ENCODE peak calls at places on chromosomes 13 and 19, in eight cellular contexts. One of them, this sample, is unnamed.

GRCh38 chr13:29597246-29597645 is 1.8 kb upstream of the SLC7A1 start:
- DNase-seq in fibroblast of lung: no peak
- DNase-seq in neural crest cell: no peak
- DNase-seq in mesothelial cell of epicardium: no peak
- DNase-seq in fibroblast of the aortic adventitia: no peak
- DNase-seq in PC-9: no peak
- DNase-seq in cardiac muscle cell: no peak
- DNase-seq in GM10248: no peak
- DNase-seq in this sample: no peak

GRCh38 chr19:23980805-23981204 is 66.1 kb downstream of the ZNF726 start:
- DNase-seq in neural crest cell: no peak
- DNase-seq in PC-9: no peak
- DNase-seq in fibroblast of lung: no peak
- DNase-seq in mesothelial cell of epicardium: no peak
- DNase-seq in GM10248: no peak
- DNase-seq in fibroblast of the aortic adventitia: no peak
- DNase-seq in cardiac muscle cell: no peak
- DNase-seq in this sample: no peak

GRCh38 chr13:50357136-50357535 is 341.9 kb downstream of the KCNRG start:
- DNase-seq in fibroblast of lung: no peak
- DNase-seq in GM10248: no peak
- DNase-seq in neural crest cell: no peak
- DNase-seq in PC-9: no peak
- DNase-seq in mesothelial cell of epicardium: no peak
- DNase-seq in fibroblast of the aortic adventitia: no peak
- DNase-seq in cardiac muscle cell: no peak
- DNase-seq in this sample: no peak

GRCh38 chr19:51811344-51811743 is 16.4 kb downstream of the FPR3 start:
- DNase-seq in mesothelial cell of epicardium: no peak
- DNase-seq in PC-9: no peak
- DNase-seq in fibroblast of lung: no peak
- DNase-seq in fibroblast of the aortic adventitia: no peak
- DNase-seq in neural crest cell: no peak
- DNase-seq in GM10248: no peak
- DNase-seq in cardiac muscle cell: no peak
- DNase-seq in this sample: no peak

GRCh38 chr19:1063909-1064660 is 2.9 kb upstream of the ARHGAP45 start:
- DNase-seq in GM10248: no peak
- DNase-seq in mesothelial cell of epicardium: no peak
- DNase-seq in cardiac muscle cell: no peak
- DNase-seq in neural crest cell: no peak
- DNase-seq in fibroblast of lung: no peak
- DNase-seq in PC-9: no peak
- DNase-seq in fibroblast of the aortic adventitia: no peak
- DNase-seq in this sample: no peak

GRCh38 chr19:43618921-43619261 is 538 bp downstream of the ZNF428 start:
- DNase-seq in mesothelial cell of epicardium: no peak
- DNase-seq in GM10248: peak
- DNase-seq in cardiac muscle cell: peak
- DNase-seq in PC-9: no peak
- DNase-seq in fibroblast of the aortic adventitia: peak
- DNase-seq in neural crest cell: peak
- DNase-seq in fibroblast of lung: no peak
- DNase-seq in this sample: peak

GRCh38 chr19:6536138-6536671 is 5.4 kb downstream of the TNFSF9 start:
- DNase-seq in fibroblast of the aortic adventitia: peak
- DNase-seq in cardiac muscle cell: peak
- DNase-seq in fibroblast of lung: no peak
- DNase-seq in PC-9: no peak
- DNase-seq in neural crest cell: no peak
- DNase-seq in GM10248: peak
- DNase-seq in mesothelial cell of epicardium: no peak
- DNase-seq in this sample: peak

GRCh38 chr13:38577048-38577447 is 109.8 kb upstream of the FREM2 start:
- DNase-seq in fibroblast of the aortic adventitia: peak
- DNase-seq in cardiac muscle cell: peak
- DNase-seq in neural crest cell: no peak
- DNase-seq in GM10248: no peak
- DNase-seq in fibroblast of lung: peak
- DNase-seq in mesothelial cell of epicardium: no peak
- DNase-seq in PC-9: no peak
- DNase-seq in this sample: no peak

GRCh38 chr19:46610851-46611770 is 10.0 kb downstream of the CALM3 start:
- DNase-seq in PC-9: no peak
- DNase-seq in mesothelial cell of epicardium: no peak
- DNase-seq in fibroblast of the aortic adventitia: peak
- DNase-seq in cardiac muscle cell: peak
- DNase-seq in GM10248: peak
- DNase-seq in neural crest cell: no peak
- DNase-seq in fibroblast of lung: peak
- DNase-seq in this sample: peak

GRCh38 chr19:11091343-11092153 is 2.3 kb downstream of the LDLR start:
- DNase-seq in GM10248: no peak
- DNase-seq in neural crest cell: no peak
- DNase-seq in PC-9: peak
- DNase-seq in fibroblast of lung: peak
- DNase-seq in fibroblast of the aortic adventitia: peak
- DNase-seq in cardiac muscle cell: peak
- DNase-seq in mesothelial cell of epicardium: peak
- DNase-seq in this sample: peak

GRCh38 chr19:51803965-51804364 is 9.0 kb downstream of the FPR3 start:
- DNase-seq in mesothelial cell of epicardium: no peak
- DNase-seq in fibroblast of lung: no peak
- DNase-seq in neural crest cell: no peak
- DNase-seq in GM10248: no peak
- DNase-seq in PC-9: no peak
- DNase-seq in cardiac muscle cell: peak
- DNase-seq in fibroblast of the aortic adventitia: no peak
- DNase-seq in this sample: no peak

GRCh38 chr13:40568672-40569350 is 97.6 kb downstream of the FOXO1 start:
- DNase-seq in cardiac muscle cell: peak
- DNase-seq in PC-9: no peak
- DNase-seq in GM10248: no peak
- DNase-seq in fibroblast of the aortic adventitia: peak
- DNase-seq in mesothelial cell of epicardium: no peak
- DNase-seq in neural crest cell: no peak
- DNase-seq in fibroblast of lung: no peak
- DNase-seq in this sample: no peak

GRCh38 chr13:30156270-30156669 is 151.1 kb downstream of the KATNAL1 start:
- DNase-seq in PC-9: no peak
- DNase-seq in cardiac muscle cell: no peak
- DNase-seq in GM10248: no peak
- DNase-seq in neural crest cell: no peak
- DNase-seq in fibroblast of lung: no peak
- DNase-seq in mesothelial cell of epicardium: no peak
- DNase-seq in fibroblast of the aortic adventitia: no peak
- DNase-seq in this sample: no peak

DNA sequence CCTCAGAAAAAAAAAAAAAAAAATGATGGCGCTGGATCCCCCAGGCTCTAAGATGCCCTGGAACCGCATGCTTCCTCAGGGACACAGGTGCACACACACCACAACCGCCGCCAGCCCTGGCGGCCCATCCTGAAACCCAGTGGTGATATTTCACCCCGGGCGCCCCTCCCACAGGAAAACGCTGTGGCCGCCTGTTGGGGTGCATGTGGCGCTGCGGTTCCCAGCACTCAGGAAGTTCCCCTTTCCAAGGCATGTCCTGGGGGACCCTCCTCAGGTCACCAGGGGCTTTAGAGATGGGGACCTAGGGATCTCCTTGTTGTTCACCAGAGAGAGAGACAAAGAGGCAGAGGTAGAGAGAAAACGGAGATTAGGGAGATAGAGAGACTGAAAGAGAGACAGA is 2.5 kb downstream of the ADGRE2 start:
- DNase-seq in cardiac muscle cell: no peak
- DNase-seq in GM10248: peak
- DNase-seq in fibroblast of the aortic adventitia: no peak
- DNase-seq in mesothelial cell of epicardium: no peak
- DNase-seq in neural crest cell: no peak
- DNase-seq in fibroblast of lung: no peak
- DNase-seq in PC-9: no peak
- DNase-seq in this sample: no peak
- TF ChIP-seq CTCF in cardiac muscle cell: peak
- TF ChIP-seq CTCF in GM10248: no peak
- TF ChIP-seq CTCF in fibroblast of the aortic adventitia: no peak
- TF ChIP-seq CTCF in mesothelial cell of epicardium: no peak
- TF ChIP-seq CTCF in neural crest cell: no peak
- TF ChIP-seq CTCF in fibroblast of lung: no peak
- TF ChIP-seq CTCF in PC-9: no peak
- TF ChIP-seq CTCF in this sample: no peak

GRCh38 chr13:112783946-112784500 is 94.2 kb downstream of the ATP11A start:
- DNase-seq in PC-9: no peak
- DNase-seq in fibroblast of the aortic adventitia: no peak
- DNase-seq in cardiac muscle cell: no peak
- DNase-seq in fibroblast of lung: no peak
- DNase-seq in GM10248: no peak
- DNase-seq in neural crest cell: no peak
- DNase-seq in mesothelial cell of epicardium: no peak
- DNase-seq in this sample: no peak

GRCh38 chr13:112781881-112782361 is 92.1 kb downstream of the ATP11A start:
- DNase-seq in fibroblast of lung: peak
- DNase-seq in PC-9: no peak
- DNase-seq in mesothelial cell of epicardium: no peak
- DNase-seq in cardiac muscle cell: no peak
- DNase-seq in fibroblast of the aortic adventitia: peak
- DNase-seq in neural crest cell: no peak
- DNase-seq in GM10248: no peak
- DNase-seq in this sample: no peak

GRCh38 chr13:112782433-112783010 is 92.7 kb downstream of the ATP11A start:
- DNase-seq in neural crest cell: no peak
- DNase-seq in cardiac muscle cell: no peak
- DNase-seq in GM10248: no peak
- DNase-seq in fibroblast of the aortic adventitia: no peak
- DNase-seq in mesothelial cell of epicardium: no peak
- DNase-seq in fibroblast of lung: no peak
- DNase-seq in PC-9: no peak
- DNase-seq in this sample: no peak

GRCh38 chr13:112784811-112785418 is 95.1 kb downstream of the ATP11A start:
- DNase-seq in fibroblast of the aortic adventitia: no peak
- DNase-seq in PC-9: no peak
- DNase-seq in fibroblast of lung: no peak
- DNase-seq in GM10248: no peak
- DNase-seq in cardiac muscle cell: no peak
- DNase-seq in mesothelial cell of epicardium: no peak
- DNase-seq in neural crest cell: no peak
- DNase-seq in this sample: no peak

DNA sequence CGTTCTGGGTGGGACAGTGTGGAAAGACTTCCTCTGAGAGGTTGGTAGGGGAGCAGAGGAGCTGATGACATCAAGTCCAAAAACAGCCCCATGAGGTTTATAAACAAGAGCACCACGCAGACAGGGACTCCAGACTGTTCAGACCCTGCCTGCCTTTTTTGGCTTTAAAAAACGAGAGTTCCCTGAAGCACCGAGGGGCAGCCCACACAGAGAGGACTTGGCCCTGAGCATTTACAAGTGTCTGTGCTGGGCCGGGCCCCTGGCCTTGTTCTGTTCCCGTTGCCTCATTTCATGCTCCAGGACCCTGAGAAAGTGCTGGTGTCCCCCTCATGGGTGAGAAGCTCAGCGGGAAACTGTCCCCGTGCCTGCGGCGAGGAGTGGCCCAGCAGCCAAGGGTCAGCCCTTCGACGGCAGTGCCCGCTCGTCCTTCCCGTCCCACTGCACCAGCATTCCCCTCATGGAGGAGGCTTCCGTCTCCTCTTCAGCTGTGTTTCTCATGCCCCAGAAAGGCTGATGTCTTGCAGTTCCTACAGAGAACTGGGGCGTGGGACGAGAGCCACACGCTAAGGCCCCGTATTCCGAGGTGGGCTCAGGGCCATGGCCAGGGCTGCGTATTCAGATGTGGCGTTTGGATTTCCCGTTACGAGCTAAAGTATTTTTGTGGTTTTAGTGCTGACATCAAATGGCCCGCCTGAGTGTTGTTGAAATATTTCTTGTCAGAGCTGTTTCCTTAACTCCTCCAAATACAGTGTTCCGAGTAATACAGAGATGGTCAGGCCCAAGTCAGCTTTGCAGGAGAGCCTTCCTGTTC is 93.5 kb downstream of the ATP11A start:
- DNase-seq in cardiac muscle cell: peak
- DNase-seq in GM10248: peak
- DNase-seq in PC-9: no peak
- DNase-seq in fibroblast of lung: peak
- DNase-seq in fibroblast of the aortic adventitia: peak
- DNase-seq in mesothelial cell of epicardium: no peak
- DNase-seq in neural crest cell: no peak
- DNase-seq in this sample: no peak
- TF ChIP-seq CTCF in cardiac muscle cell: no peak
- TF ChIP-seq CTCF in GM10248: no peak
- TF ChIP-seq CTCF in PC-9: no peak
- TF ChIP-seq CTCF in fibroblast of lung: no peak
- TF ChIP-seq CTCF in fibroblast of the aortic adventitia: no peak
- TF ChIP-seq CTCF in mesothelial cell of epicardium: no peak
- TF ChIP-seq CTCF in neural crest cell: no peak
- TF ChIP-seq CTCF in this sample: no peak

GRCh38 chr13:27375686-27376326 is 48.6 kb upstream of the GTF3A start:
- DNase-seq in neural crest cell: peak
- DNase-seq in fibroblast of lung: peak
- DNase-seq in GM10248: peak
- DNase-seq in fibroblast of the aortic adventitia: peak
- DNase-seq in cardiac muscle cell: peak
- DNase-seq in mesothelial cell of epicardium: peak
- DNase-seq in PC-9: peak
- DNase-seq in this sample: peak
- TF ChIP-seq CTCF in neural crest cell: peak
- TF ChIP-seq CTCF in fibroblast of lung: peak
- TF ChIP-seq CTCF in GM10248: peak
- TF ChIP-seq CTCF in fibroblast of the aortic adventitia: peak
- TF ChIP-seq CTCF in cardiac muscle cell: peak
- TF ChIP-seq CTCF in mesothelial cell of epicardium: peak
- TF ChIP-seq CTCF in PC-9: peak
- TF ChIP-seq CTCF in this sample: peak

GRCh38 chr19:7867092-7867844 is 6.9 kb downstream of the PRR36 start:
- DNase-seq in fibroblast of the aortic adventitia: no peak
- DNase-seq in PC-9: no peak
- DNase-seq in mesothelial cell of epicardium: no peak
- DNase-seq in neural crest cell: no peak
- DNase-seq in cardiac muscle cell: no peak
- DNase-seq in GM10248: no peak
- DNase-seq in fibroblast of lung: no peak
- DNase-seq in this sample: no peak

GRCh38 chr19:7868326-7868670 is 5.9 kb downstream of the PRR36 start:
- DNase-seq in neural crest cell: no peak
- DNase-seq in cardiac muscle cell: no peak
- DNase-seq in mesothelial cell of epicardium: no peak
- DNase-seq in PC-9: no peak
- DNase-seq in GM10248: no peak
- DNase-seq in fibroblast of lung: no peak
- DNase-seq in fibroblast of the aortic adventitia: no peak
- DNase-seq in this sample: peak

GRCh38 chr19:7869453-7869909 is 4.7 kb downstream of the PRR36 start:
- DNase-seq in fibroblast of the aortic adventitia: peak
- DNase-seq in PC-9: peak
- DNase-seq in mesothelial cell of epicardium: peak
- DNase-seq in GM10248: peak
- DNase-seq in cardiac muscle cell: peak
- DNase-seq in neural crest cell: peak
- DNase-seq in fibroblast of lung: peak
- DNase-seq in this sample: peak

GRCh38 chr19:7869910-7870511 is 4.2 kb downstream of the PRR36 start:
- DNase-seq in fibroblast of the aortic adventitia: peak
- DNase-seq in fibroblast of lung: no peak
- DNase-seq in PC-9: peak
- DNase-seq in cardiac muscle cell: no peak
- DNase-seq in mesothelial cell of epicardium: peak
- DNase-seq in GM10248: no peak
- DNase-seq in neural crest cell: no peak
- DNase-seq in this sample: peak

GRCh38 chr19:7868671-7869452 is 5.3 kb downstream of the PRR36 start:
- DNase-seq in fibroblast of lung: peak
- DNase-seq in cardiac muscle cell: peak
- DNase-seq in neural crest cell: peak
- DNase-seq in PC-9: peak
- DNase-seq in fibroblast of the aortic adventitia: peak
- DNase-seq in mesothelial cell of epicardium: peak
- DNase-seq in GM10248: peak
- DNase-seq in this sample: peak
- TF ChIP-seq CTCF in fibroblast of lung: peak
- TF ChIP-seq CTCF in cardiac muscle cell: peak
- TF ChIP-seq CTCF in neural crest cell: peak
- TF ChIP-seq CTCF in PC-9: peak
- TF ChIP-seq CTCF in fibroblast of the aortic adventitia: peak
- TF ChIP-seq CTCF in mesothelial cell of epicardium: peak
- TF ChIP-seq CTCF in GM10248: peak
- TF ChIP-seq CTCF in this sample: peak

This sample was measured in activated CD8-positive, alpha-beta T cell treated with anti-CD3 and anti-CD28 coated beads for 36 hours.